ENCODE peak calls at places on chromosome 5, in eight cellular contexts. One of them, this sample, is unnamed.
A peak's percentile ranks its signal among the peaks of the same experiment; 100 is the strongest.

GRCh38 chr5:178786859-178787499 is 56.5 kb upstream of the ZNF354A start:
- DNase-seq in lower leg skin: no peak
- DNase-seq in AG09309: peak; percentile 51
- DNase-seq in transverse colon: no peak
- DNase-seq in endothelial cell: no peak
- DNase-seq in fibroblast of pulmonary artery: peak; percentile 34
- DNase-seq in GM10248: no peak
- DNase-seq in WERI-Rb-1: no peak
- DNase-seq in this sample: peak; percentile 83

GRCh38 chr5:138489705-138490104 is 24.4 kb downstream of the EGR1 start:
- DNase-seq in lower leg skin: no peak
- DNase-seq in AG09309: no peak
- DNase-seq in transverse colon: no peak
- DNase-seq in endothelial cell: no peak
- DNase-seq in fibroblast of pulmonary artery: peak; percentile 38
- DNase-seq in GM10248: no peak
- DNase-seq in WERI-Rb-1: no peak
- DNase-seq in this sample: no peak

GRCh38 chr5:120684749-120685415 is 220.8 kb downstream of the PRR16 start:
- DNase-seq in lower leg skin: no peak
- DNase-seq in AG09309: no peak
- DNase-seq in transverse colon: no peak
- DNase-seq in endothelial cell: no peak
- DNase-seq in fibroblast of pulmonary artery: no peak
- DNase-seq in GM10248: no peak
- DNase-seq in WERI-Rb-1: peak; percentile 31
- DNase-seq in this sample: no peak

GRCh38 chr5:174935854-174936474 is 211.6 kb downstream of the MSX2 start:
- DNase-seq in lower leg skin: no peak
- DNase-seq in AG09309: no peak
- DNase-seq in transverse colon: peak; percentile 35
- DNase-seq in endothelial cell: peak; percentile 81
- DNase-seq in fibroblast of pulmonary artery: peak; percentile 56
- DNase-seq in GM10248: peak; percentile 58
- DNase-seq in WERI-Rb-1: peak; percentile 50
- DNase-seq in this sample: peak; percentile 1

GRCh38 chr5:159764283-159764927 is 151.9 kb upstream of the ADRA1B start:
- DNase-seq in lower leg skin: no peak
- DNase-seq in AG09309: peak; percentile 75
- DNase-seq in transverse colon: no peak
- DNase-seq in endothelial cell: peak; percentile 13
- DNase-seq in fibroblast of pulmonary artery: peak; percentile 89
- DNase-seq in GM10248: no peak
- DNase-seq in WERI-Rb-1: no peak
- DNase-seq in this sample: no peak

GRCh38 chr5:80364892-80365291 is 43.0 kb upstream of the ZFYVE16 start:
- DNase-seq in lower leg skin: no peak
- DNase-seq in AG09309: no peak
- DNase-seq in transverse colon: no peak
- DNase-seq in endothelial cell: no peak
- DNase-seq in fibroblast of pulmonary artery: no peak
- DNase-seq in GM10248: no peak
- DNase-seq in WERI-Rb-1: no peak
- DNase-seq in this sample: no peak

GRCh38 chr5:14268236-14268701 is 125.1 kb downstream of the TRIO start:
- DNase-seq in lower leg skin: no peak
- DNase-seq in AG09309: no peak
- DNase-seq in transverse colon: no peak
- DNase-seq in endothelial cell: no peak
- DNase-seq in fibroblast of pulmonary artery: peak; percentile 49
- DNase-seq in GM10248: no peak
- DNase-seq in WERI-Rb-1: no peak
- DNase-seq in this sample: peak; percentile 74

GRCh38 chr5:38783011-38783551 is 62.7 kb upstream of the OSMR start:
- DNase-seq in lower leg skin: peak; percentile 56
- DNase-seq in AG09309: peak; percentile 97
- DNase-seq in transverse colon: no peak
- DNase-seq in endothelial cell: no peak
- DNase-seq in fibroblast of pulmonary artery: peak; percentile 93
- DNase-seq in GM10248: no peak
- DNase-seq in WERI-Rb-1: no peak
- DNase-seq in this sample: peak; percentile 100

GRCh38 chr5:123546657-123547056 is 34.7 kb downstream of the CSNK1G3 start:
- DNase-seq in lower leg skin: no peak
- DNase-seq in AG09309: no peak
- DNase-seq in transverse colon: no peak
- DNase-seq in endothelial cell: no peak
- DNase-seq in fibroblast of pulmonary artery: no peak
- DNase-seq in GM10248: no peak
- DNase-seq in WERI-Rb-1: no peak
- DNase-seq in this sample: no peak

GRCh38 chr5:108386345-108387061 is 4.6 kb upstream of the FBXL17 start:
- DNase-seq in lower leg skin: no peak
- DNase-seq in AG09309: no peak
- DNase-seq in transverse colon: no peak
- DNase-seq in endothelial cell: no peak
- DNase-seq in fibroblast of pulmonary artery: peak; percentile 27
- DNase-seq in GM10248: no peak
- DNase-seq in WERI-Rb-1: no peak
- DNase-seq in this sample: no peak

GRCh38 chr5:124655943-124656459 is 90.4 kb downstream of the ZNF608 start:
- DNase-seq in lower leg skin: peak; percentile 66
- DNase-seq in AG09309: no peak
- DNase-seq in transverse colon: peak; percentile 80
- DNase-seq in endothelial cell: no peak
- DNase-seq in fibroblast of pulmonary artery: peak; percentile 83
- DNase-seq in GM10248: no peak
- DNase-seq in WERI-Rb-1: no peak
- DNase-seq in this sample: peak; percentile 94

GRCh38 chr5:145341842-145342241 is 493.3 kb downstream of the PRELID2 start:
- DNase-seq in lower leg skin: no peak
- DNase-seq in AG09309: no peak
- DNase-seq in transverse colon: no peak
- DNase-seq in endothelial cell: no peak
- DNase-seq in fibroblast of pulmonary artery: no peak
- DNase-seq in GM10248: no peak
- DNase-seq in WERI-Rb-1: no peak
- DNase-seq in this sample: no peak

GRCh38 chr5:146042628-146043279 is 62.6 kb downstream of the PLAC8L1 start:
- DNase-seq in lower leg skin: peak; percentile 35
- DNase-seq in AG09309: peak; percentile 4
- DNase-seq in transverse colon: peak; percentile 37
- DNase-seq in endothelial cell: no peak
- DNase-seq in fibroblast of pulmonary artery: peak; percentile 66
- DNase-seq in GM10248: no peak
- DNase-seq in WERI-Rb-1: no peak
- DNase-seq in this sample: peak; percentile 83

GRCh38 chr5:58149345-58149744 is 310.5 kb downstream of the PLK2 start:
- DNase-seq in lower leg skin: no peak
- DNase-seq in AG09309: no peak
- DNase-seq in transverse colon: no peak
- DNase-seq in endothelial cell: no peak
- DNase-seq in fibroblast of pulmonary artery: no peak
- DNase-seq in GM10248: no peak
- DNase-seq in WERI-Rb-1: no peak
- DNase-seq in this sample: no peak

GRCh38 chr5:87382224-87382623 is 30.5 kb downstream of the CCNH start:
- DNase-seq in lower leg skin: no peak
- DNase-seq in AG09309: no peak
- DNase-seq in transverse colon: no peak
- DNase-seq in endothelial cell: no peak
- DNase-seq in fibroblast of pulmonary artery: no peak
- DNase-seq in GM10248: no peak
- DNase-seq in WERI-Rb-1: no peak
- DNase-seq in this sample: no peak

GRCh38 chr5:73482383-73483193 is 15.7 kb upstream of the BTF3 start:
- DNase-seq in lower leg skin: no peak
- DNase-seq in AG09309: peak; percentile 24
- DNase-seq in transverse colon: no peak
- DNase-seq in endothelial cell: no peak
- DNase-seq in fibroblast of pulmonary artery: peak; percentile 34
- DNase-seq in GM10248: no peak
- DNase-seq in WERI-Rb-1: peak; percentile 66
- DNase-seq in this sample: no peak

GRCh38 chr5:93681432-93681831 is 60.0 kb downstream of the POU5F2 start:
- DNase-seq in lower leg skin: no peak
- DNase-seq in AG09309: no peak
- DNase-seq in transverse colon: no peak
- DNase-seq in endothelial cell: no peak
- DNase-seq in fibroblast of pulmonary artery: peak; percentile 25
- DNase-seq in GM10248: no peak
- DNase-seq in WERI-Rb-1: no peak
- DNase-seq in this sample: no peak
- TF ChIP-seq CTCF in lower leg skin: no peak
- TF ChIP-seq CTCF in AG09309: no peak
- TF ChIP-seq CTCF in transverse colon: no peak
- TF ChIP-seq CTCF in endothelial cell: peak; percentile 84
- TF ChIP-seq CTCF in fibroblast of pulmonary artery: peak; percentile 38
- TF ChIP-seq CTCF in GM10248: no peak
- TF ChIP-seq CTCF in WERI-Rb-1: no peak
- TF ChIP-seq CTCF in this sample: peak; percentile 25

GRCh38 chr5:102608414-102608813 is 109.6 kb upstream of the SLCO6A1 start:
- DNase-seq in lower leg skin: no peak
- DNase-seq in AG09309: no peak
- DNase-seq in transverse colon: no peak
- DNase-seq in endothelial cell: no peak
- DNase-seq in fibroblast of pulmonary artery: no peak
- DNase-seq in GM10248: no peak
- DNase-seq in WERI-Rb-1: no peak
- DNase-seq in this sample: no peak
- TF ChIP-seq CTCF in lower leg skin: no peak
- TF ChIP-seq CTCF in AG09309: no peak
- TF ChIP-seq CTCF in transverse colon: no peak
- TF ChIP-seq CTCF in endothelial cell: no peak
- TF ChIP-seq CTCF in fibroblast of pulmonary artery: no peak
- TF ChIP-seq CTCF in GM10248: no peak
- TF ChIP-seq CTCF in WERI-Rb-1: no peak
- TF ChIP-seq CTCF in this sample: no peak

GRCh38 chr5:157539623-157540022 is 36.0 kb downstream of the ADAM19 start:
- DNase-seq in lower leg skin: no peak
- DNase-seq in AG09309: no peak
- DNase-seq in transverse colon: no peak
- DNase-seq in endothelial cell: no peak
- DNase-seq in fibroblast of pulmonary artery: no peak
- DNase-seq in GM10248: no peak
- DNase-seq in WERI-Rb-1: no peak
- DNase-seq in this sample: no peak

GRCh38 chr5:157540124-157540523 is 35.5 kb downstream of the ADAM19 start:
- DNase-seq in lower leg skin: no peak
- DNase-seq in AG09309: no peak
- DNase-seq in transverse colon: no peak
- DNase-seq in endothelial cell: no peak
- DNase-seq in fibroblast of pulmonary artery: no peak
- DNase-seq in GM10248: no peak
- DNase-seq in WERI-Rb-1: no peak
- DNase-seq in this sample: no peak

GRCh38 chr5:157540707-157541451 is 34.7 kb downstream of the ADAM19 start:
- DNase-seq in lower leg skin: peak; percentile 46
- DNase-seq in AG09309: no peak
- DNase-seq in transverse colon: peak; percentile 72
- DNase-seq in endothelial cell: peak; percentile 43
- DNase-seq in fibroblast of pulmonary artery: peak; percentile 87
- DNase-seq in GM10248: peak; percentile 77
- DNase-seq in WERI-Rb-1: no peak
- DNase-seq in this sample: no peak

GRCh38 chr5:157542282-157542966 is 33.2 kb downstream of the ADAM19 start:
- DNase-seq in lower leg skin: no peak
- DNase-seq in AG09309: no peak
- DNase-seq in transverse colon: no peak
- DNase-seq in endothelial cell: no peak
- DNase-seq in fibroblast of pulmonary artery: no peak
- DNase-seq in GM10248: no peak
- DNase-seq in WERI-Rb-1: no peak
- DNase-seq in this sample: no peak

DNA sequence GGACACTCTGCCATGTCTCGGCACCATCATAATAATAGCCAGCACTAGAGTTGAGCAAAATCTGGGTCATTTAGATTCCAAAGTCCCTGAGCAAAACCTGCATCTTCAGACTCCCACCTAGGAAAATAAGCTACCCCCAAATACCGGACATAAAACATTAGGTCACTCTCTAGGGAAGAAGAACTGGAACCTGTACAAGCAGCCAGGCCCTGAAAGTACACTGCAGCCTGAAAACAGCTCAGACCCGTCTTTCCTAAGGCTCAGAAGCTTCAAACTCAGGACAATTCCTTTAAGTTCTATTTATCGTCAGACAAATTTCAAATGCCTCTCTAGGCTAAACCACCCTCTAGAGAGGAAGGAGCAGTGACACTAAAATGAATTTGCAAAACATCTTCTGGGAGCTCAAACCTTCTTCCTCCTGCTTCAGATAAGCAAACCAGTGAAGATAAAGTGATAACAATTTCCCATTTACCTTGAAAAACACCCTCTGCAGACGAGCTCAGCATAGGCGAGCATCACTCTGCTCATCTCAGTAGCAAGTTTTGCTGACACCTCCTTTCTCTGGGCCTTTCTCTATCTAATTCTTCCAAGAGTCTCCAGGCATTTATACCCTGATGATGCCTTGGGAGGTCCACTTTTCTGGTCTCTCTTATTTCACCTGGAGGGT is 34.0 kb downstream of the ADAM19 start:
- DNase-seq in lower leg skin: no peak
- DNase-seq in AG09309: no peak
- DNase-seq in transverse colon: no peak
- DNase-seq in endothelial cell: no peak
- DNase-seq in fibroblast of pulmonary artery: peak; percentile 26
- DNase-seq in GM10248: no peak
- DNase-seq in WERI-Rb-1: no peak
- DNase-seq in this sample: no peak
- TF ChIP-seq CTCF in lower leg skin: no peak
- TF ChIP-seq CTCF in AG09309: no peak
- TF ChIP-seq CTCF in transverse colon: no peak
- TF ChIP-seq CTCF in endothelial cell: no peak
- TF ChIP-seq CTCF in fibroblast of pulmonary artery: no peak
- TF ChIP-seq CTCF in GM10248: no peak
- TF ChIP-seq CTCF in WERI-Rb-1: no peak
- TF ChIP-seq CTCF in this sample: no peak

DNA sequence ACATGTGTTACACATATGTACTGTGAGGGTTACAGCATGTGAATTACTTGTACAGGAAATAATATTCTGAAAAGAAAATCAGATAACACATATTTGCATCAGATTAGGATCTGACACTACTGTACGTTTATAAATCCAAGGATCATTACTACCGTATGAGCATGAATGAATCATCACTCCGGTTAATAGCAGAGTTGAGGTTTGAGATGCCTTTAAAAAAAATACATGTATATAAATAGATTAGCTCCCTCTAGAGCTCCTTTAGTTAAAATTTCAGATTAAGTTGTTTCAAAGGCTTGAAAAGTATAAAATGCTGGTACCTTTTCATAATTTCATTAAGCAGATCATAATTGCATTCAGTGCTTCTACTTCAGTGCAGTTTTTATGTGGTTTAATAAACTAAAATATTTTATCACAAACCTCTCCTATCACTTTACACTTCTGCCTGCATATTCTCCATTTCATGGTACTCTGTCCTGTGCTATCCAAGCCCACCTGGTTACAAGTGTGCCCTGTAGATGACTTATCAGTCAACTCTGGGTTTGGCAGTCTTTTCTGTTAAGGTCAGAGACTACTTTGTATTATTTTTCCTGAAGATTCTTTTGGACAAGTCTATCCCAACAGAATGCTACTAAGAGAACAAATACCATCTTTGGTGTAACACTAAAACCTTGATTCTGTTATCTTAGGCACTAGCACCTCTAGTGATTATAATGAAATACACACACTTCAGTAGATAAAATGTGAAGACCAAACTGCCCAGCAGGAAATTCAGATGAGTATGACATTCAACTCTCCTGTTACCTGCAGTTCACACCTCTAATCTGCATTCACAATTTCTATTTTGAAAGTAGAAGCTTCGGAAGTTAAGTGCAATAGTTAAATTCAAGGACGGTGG is 48.0 kb upstream of the POU5F2 start:
- DNase-seq in lower leg skin: no peak
- DNase-seq in AG09309: peak; percentile 57
- DNase-seq in transverse colon: no peak
- DNase-seq in endothelial cell: no peak
- DNase-seq in fibroblast of pulmonary artery: peak; percentile 46
- DNase-seq in GM10248: no peak
- DNase-seq in WERI-Rb-1: no peak
- DNase-seq in this sample: no peak
- TF ChIP-seq CTCF in lower leg skin: no peak
- TF ChIP-seq CTCF in AG09309: no peak
- TF ChIP-seq CTCF in transverse colon: no peak
- TF ChIP-seq CTCF in endothelial cell: no peak
- TF ChIP-seq CTCF in fibroblast of pulmonary artery: peak; percentile 3
- TF ChIP-seq CTCF in GM10248: no peak
- TF ChIP-seq CTCF in WERI-Rb-1: no peak
- TF ChIP-seq CTCF in this sample: no peak